ENCODE peak calls at places on chromosomes 7 and 10, in seven cellular contexts. One of them, this sample, is unnamed.

GRCh38 chr7:46565257-46565656 is 644.2 kb upstream of the IGFBP3 start:
- DNase-seq in RPMI7951: no peak
- DNase-seq in NCI-H2171 treated with DMSO at 0.1 percent for 48 hours: no peak
- DNase-seq in GM20000: no peak
- DNase-seq in NCI-H1417: no peak
- DNase-seq in amniotic stem cell: no peak
- DNase-seq in activated CD4-positive, alpha-beta T cell treated with anti-CD3 and anti-CD28 coated beads, Interleukin-2, amount 10 ng/mL, durations not matched to agents 7 days and 5 days: no peak
- DNase-seq in this sample: no peak

GRCh38 chr10:3471927-3472704 is 299.5 kb upstream of the PITRM1 start:
- DNase-seq in RPMI7951: peak; percentile 78
- DNase-seq in NCI-H2171 treated with DMSO at 0.1 percent for 48 hours: no peak
- DNase-seq in GM20000: no peak
- DNase-seq in NCI-H1417: no peak
- DNase-seq in amniotic stem cell: no peak
- DNase-seq in activated CD4-positive, alpha-beta T cell treated with anti-CD3 and anti-CD28 coated beads, Interleukin-2, amount 10 ng/mL, durations not matched to agents 7 days and 5 days: no peak
- DNase-seq in this sample: no peak

GRCh38 chr7:98250789-98251188 is 1.2 kb downstream of the TECPR1 start:
- DNase-seq in RPMI7951: no peak
- DNase-seq in NCI-H2171 treated with DMSO at 0.1 percent for 48 hours: peak; percentile 63
- DNase-seq in GM20000: peak; percentile 79
- DNase-seq in NCI-H1417: no peak
- DNase-seq in amniotic stem cell: no peak
- DNase-seq in activated CD4-positive, alpha-beta T cell treated with anti-CD3 and anti-CD28 coated beads, Interleukin-2, amount 10 ng/mL, durations not matched to agents 7 days and 5 days: peak; percentile 77
- DNase-seq in this sample: peak; percentile 31

GRCh38 chr7:22658031-22658430 is 69.0 kb upstream of the IL6 start:
- DNase-seq in RPMI7951: no peak
- DNase-seq in NCI-H2171 treated with DMSO at 0.1 percent for 48 hours: no peak
- DNase-seq in GM20000: no peak
- DNase-seq in NCI-H1417: no peak
- DNase-seq in amniotic stem cell: no peak
- DNase-seq in activated CD4-positive, alpha-beta T cell treated with anti-CD3 and anti-CD28 coated beads, Interleukin-2, amount 10 ng/mL, durations not matched to agents 7 days and 5 days: no peak
- DNase-seq in this sample: no peak

GRCh38 chr10:43255644-43256431 is 11.0 kb downstream of the RASGEF1A start:
- DNase-seq in RPMI7951: no peak
- DNase-seq in NCI-H2171 treated with DMSO at 0.1 percent for 48 hours: no peak
- DNase-seq in GM20000: peak; percentile 79
- DNase-seq in NCI-H1417: peak; percentile 3
- DNase-seq in amniotic stem cell: no peak
- DNase-seq in activated CD4-positive, alpha-beta T cell treated with anti-CD3 and anti-CD28 coated beads, Interleukin-2, amount 10 ng/mL, durations not matched to agents 7 days and 5 days: peak; percentile 61
- DNase-seq in this sample: peak; percentile 7

GRCh38 chr7:46660402-46660801 is 739.3 kb upstream of the IGFBP3 start:
- DNase-seq in RPMI7951: peak; percentile 20
- DNase-seq in NCI-H2171 treated with DMSO at 0.1 percent for 48 hours: no peak
- DNase-seq in GM20000: no peak
- DNase-seq in NCI-H1417: no peak
- DNase-seq in amniotic stem cell: no peak
- DNase-seq in activated CD4-positive, alpha-beta T cell treated with anti-CD3 and anti-CD28 coated beads, Interleukin-2, amount 10 ng/mL, durations not matched to agents 7 days and 5 days: no peak
- DNase-seq in this sample: no peak

GRCh38 chr7:139587535-139587934 is 64.0 kb downstream of the CLEC2L start:
- DNase-seq in RPMI7951: no peak
- DNase-seq in NCI-H2171 treated with DMSO at 0.1 percent for 48 hours: no peak
- DNase-seq in GM20000: no peak
- DNase-seq in NCI-H1417: no peak
- DNase-seq in amniotic stem cell: no peak
- DNase-seq in activated CD4-positive, alpha-beta T cell treated with anti-CD3 and anti-CD28 coated beads, Interleukin-2, amount 10 ng/mL, durations not matched to agents 7 days and 5 days: no peak
- DNase-seq in this sample: no peak

GRCh38 chr7:47485640-47486435 is 96.1 kb downstream of the TNS3 start:
- DNase-seq in RPMI7951: peak; percentile 53
- DNase-seq in NCI-H2171 treated with DMSO at 0.1 percent for 48 hours: peak; percentile 64
- DNase-seq in GM20000: no peak
- DNase-seq in NCI-H1417: no peak
- DNase-seq in amniotic stem cell: no peak
- DNase-seq in activated CD4-positive, alpha-beta T cell treated with anti-CD3 and anti-CD28 coated beads, Interleukin-2, amount 10 ng/mL, durations not matched to agents 7 days and 5 days: no peak
- DNase-seq in this sample: no peak

GRCh38 chr7:155215576-155216325 is 81.9 kb upstream of the INSIG1 start:
- DNase-seq in RPMI7951: no peak
- DNase-seq in NCI-H2171 treated with DMSO at 0.1 percent for 48 hours: no peak
- DNase-seq in GM20000: no peak
- DNase-seq in NCI-H1417: no peak
- DNase-seq in amniotic stem cell: no peak
- DNase-seq in activated CD4-positive, alpha-beta T cell treated with anti-CD3 and anti-CD28 coated beads, Interleukin-2, amount 10 ng/mL, durations not matched to agents 7 days and 5 days: no peak
- DNase-seq in this sample: no peak

GRCh38 chr10:92747600-92747999 is 57.8 kb downstream of the HHEX start:
- DNase-seq in RPMI7951: no peak
- DNase-seq in NCI-H2171 treated with DMSO at 0.1 percent for 48 hours: no peak
- DNase-seq in GM20000: no peak
- DNase-seq in NCI-H1417: no peak
- DNase-seq in amniotic stem cell: no peak
- DNase-seq in activated CD4-positive, alpha-beta T cell treated with anti-CD3 and anti-CD28 coated beads, Interleukin-2, amount 10 ng/mL, durations not matched to agents 7 days and 5 days: peak; percentile 55
- DNase-seq in this sample: no peak

GRCh38 chr10:27822286-27822685 is 76.7 kb upstream of the MKX start:
- DNase-seq in RPMI7951: no peak
- DNase-seq in NCI-H2171 treated with DMSO at 0.1 percent for 48 hours: no peak
- DNase-seq in GM20000: no peak
- DNase-seq in NCI-H1417: no peak
- DNase-seq in amniotic stem cell: peak; percentile 53
- DNase-seq in activated CD4-positive, alpha-beta T cell treated with anti-CD3 and anti-CD28 coated beads, Interleukin-2, amount 10 ng/mL, durations not matched to agents 7 days and 5 days: no peak
- DNase-seq in this sample: no peak

GRCh38 chr7:29968683-29969457 is 20.7 kb downstream of the SCRN1 start:
- DNase-seq in RPMI7951: peak; percentile 84
- DNase-seq in NCI-H2171 treated with DMSO at 0.1 percent for 48 hours: peak; percentile 71
- DNase-seq in GM20000: no peak
- DNase-seq in NCI-H1417: no peak
- DNase-seq in amniotic stem cell: no peak
- DNase-seq in activated CD4-positive, alpha-beta T cell treated with anti-CD3 and anti-CD28 coated beads, Interleukin-2, amount 10 ng/mL, durations not matched to agents 7 days and 5 days: no peak
- DNase-seq in this sample: no peak

GRCh38 chr10:121243003-121243898 is 355.0 kb downstream of the FGFR2 start:
- DNase-seq in RPMI7951: peak; percentile 52
- DNase-seq in NCI-H2171 treated with DMSO at 0.1 percent for 48 hours: no peak
- DNase-seq in GM20000: no peak
- DNase-seq in NCI-H1417: no peak
- DNase-seq in amniotic stem cell: no peak
- DNase-seq in activated CD4-positive, alpha-beta T cell treated with anti-CD3 and anti-CD28 coated beads, Interleukin-2, amount 10 ng/mL, durations not matched to agents 7 days and 5 days: no peak
- DNase-seq in this sample: no peak

GRCh38 chr10:47165168-47165710 is 134.8 kb upstream of the GDF10 start:
- DNase-seq in RPMI7951: no peak
- DNase-seq in NCI-H2171 treated with DMSO at 0.1 percent for 48 hours: no peak
- DNase-seq in GM20000: no peak
- DNase-seq in NCI-H1417: no peak
- DNase-seq in amniotic stem cell: no peak
- DNase-seq in activated CD4-positive, alpha-beta T cell treated with anti-CD3 and anti-CD28 coated beads, Interleukin-2, amount 10 ng/mL, durations not matched to agents 7 days and 5 days: no peak
- DNase-seq in this sample: no peak

GRCh38 chr10:26840938-26841732 is 19.6 kb downstream of the ABI1 start:
- DNase-seq in RPMI7951: no peak
- DNase-seq in NCI-H2171 treated with DMSO at 0.1 percent for 48 hours: peak; percentile 5
- DNase-seq in GM20000: no peak
- DNase-seq in NCI-H1417: no peak
- DNase-seq in amniotic stem cell: no peak
- DNase-seq in activated CD4-positive, alpha-beta T cell treated with anti-CD3 and anti-CD28 coated beads, Interleukin-2, amount 10 ng/mL, durations not matched to agents 7 days and 5 days: no peak
- DNase-seq in this sample: no peak

GRCh38 chr10:85601526-85601925 is 765.1 kb downstream of the GRID1 start:
- DNase-seq in RPMI7951: no peak
- DNase-seq in NCI-H2171 treated with DMSO at 0.1 percent for 48 hours: no peak
- DNase-seq in GM20000: no peak
- DNase-seq in NCI-H1417: no peak
- DNase-seq in amniotic stem cell: no peak
- DNase-seq in activated CD4-positive, alpha-beta T cell treated with anti-CD3 and anti-CD28 coated beads, Interleukin-2, amount 10 ng/mL, durations not matched to agents 7 days and 5 days: no peak
- DNase-seq in this sample: no peak

GRCh38 chr7:46153951-46154787 is 233.1 kb upstream of the IGFBP3 start:
- DNase-seq in RPMI7951: peak; percentile 43
- DNase-seq in NCI-H2171 treated with DMSO at 0.1 percent for 48 hours: no peak
- DNase-seq in GM20000: peak; percentile 11
- DNase-seq in NCI-H1417: no peak
- DNase-seq in amniotic stem cell: no peak
- DNase-seq in activated CD4-positive, alpha-beta T cell treated with anti-CD3 and anti-CD28 coated beads, Interleukin-2, amount 10 ng/mL, durations not matched to agents 7 days and 5 days: no peak
- DNase-seq in this sample: no peak

GRCh38 chr10:6504296-6504695 is 75.8 kb downstream of the PRKCQ start:
- DNase-seq in RPMI7951: no peak
- DNase-seq in NCI-H2171 treated with DMSO at 0.1 percent for 48 hours: no peak
- DNase-seq in GM20000: no peak
- DNase-seq in NCI-H1417: no peak
- DNase-seq in amniotic stem cell: no peak
- DNase-seq in activated CD4-positive, alpha-beta T cell treated with anti-CD3 and anti-CD28 coated beads, Interleukin-2, amount 10 ng/mL, durations not matched to agents 7 days and 5 days: no peak
- DNase-seq in this sample: no peak

GRCh38 chr10:75356484-75356883 is 45.1 kb downstream of the ZNF503 start:
- DNase-seq in RPMI7951: no peak
- DNase-seq in NCI-H2171 treated with DMSO at 0.1 percent for 48 hours: no peak
- DNase-seq in GM20000: no peak
- DNase-seq in NCI-H1417: no peak
- DNase-seq in amniotic stem cell: no peak
- DNase-seq in activated CD4-positive, alpha-beta T cell treated with anti-CD3 and anti-CD28 coated beads, Interleukin-2, amount 10 ng/mL, durations not matched to agents 7 days and 5 days: no peak
- DNase-seq in this sample: no peak

GRCh38 chr10:120221873-120222485 is 235.0 kb upstream of the PLPP4 start:
- DNase-seq in RPMI7951: peak; percentile 65
- DNase-seq in NCI-H2171 treated with DMSO at 0.1 percent for 48 hours: peak; percentile 39
- DNase-seq in GM20000: peak; percentile 70
- DNase-seq in NCI-H1417: peak; percentile 3
- DNase-seq in amniotic stem cell: peak; percentile 70
- DNase-seq in activated CD4-positive, alpha-beta T cell treated with anti-CD3 and anti-CD28 coated beads, Interleukin-2, amount 10 ng/mL, durations not matched to agents 7 days and 5 days: peak; percentile 31
- DNase-seq in this sample: peak; percentile 35

This sample was measured in AML-193.